ENCODE peak calls at places on chromosomes 7 and 10, in four cellular contexts. I, J, K and R are unnamed samples.
A peak's percentile ranks its signal among the peaks of the same experiment; 100 is the strongest.

GRCh38 chr7:46844486-46844885 is 737.4 kb downstream of the TNS3 start:
- DNase-seq in I (no peak), J (no peak), K (no peak), R (no peak)

GRCh38 chr7:40507166-40507565 is 372.4 kb downstream of the SUGCT start:
- DNase-seq in I (no peak), J (no peak), K (peak; percentile 36), R (peak; percentile 4)

GRCh38 chr7:16268821-16269768 is 152.2 kb downstream of the CRPPA start:
- DNase-seq in I (no peak), J (no peak), K (no peak), R (no peak)

GRCh38 chr7:83672157-83672556 is 23.2 kb upstream of the SEMA3E start:
- DNase-seq in I (peak; percentile 72), J (no peak), K (no peak), R (no peak)

GRCh38 chr7:77251519-77251819 is 51.9 kb upstream of the FGL2 start:
- DNase-seq in I (no peak), J (no peak), K (no peak), R (no peak)

GRCh38 chr10:91598211-91598981 is 34.5 kb downstream of the PPP1R3C start:
- DNase-seq in I (no peak), J (no peak), K (peak; percentile 83), R (no peak)

GRCh38 chr10:84829121-84829520 is 500.7 kb downstream of the CCSER2 start:
- DNase-seq in I (no peak), J (no peak), K (peak; percentile 7), R (no peak)

GRCh38 chr7:47782792-47783191 is 165.5 kb downstream of the PKD1L1 start:
- DNase-seq in I (no peak), J (no peak), K (no peak), R (no peak)

GRCh38 chr7:54985405-54986360 is 33.1 kb upstream of the EGFR start:
- DNase-seq in I (no peak), J (no peak), K (no peak), R (no peak)

GRCh38 chr7:93622036-93622714 is 47.7 kb upstream of the CALCR start:
- DNase-seq in I (peak; percentile 57), J (no peak), K (peak; percentile 71), R (no peak)

DNA sequence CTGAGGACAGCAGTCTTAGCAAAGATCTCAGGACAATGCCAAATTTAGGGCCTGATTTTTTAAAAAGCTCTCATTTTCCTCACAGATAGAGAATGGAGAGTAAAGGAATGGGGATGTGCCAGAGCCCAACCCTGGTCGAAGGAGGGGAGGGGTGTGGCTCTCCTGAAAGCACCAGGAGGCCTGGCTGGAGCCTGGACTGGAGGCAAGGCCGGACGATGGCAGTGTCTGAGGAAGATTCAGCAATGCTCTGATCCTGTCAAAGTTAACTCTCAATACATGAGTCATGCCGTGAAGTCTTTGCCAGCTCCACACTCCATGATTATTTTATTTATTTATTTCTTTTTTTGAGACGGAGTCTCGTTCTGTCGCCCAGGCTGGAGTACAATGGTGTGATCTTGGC is 108.3 kb downstream of the UPF2 start:
- DNase-seq in I (no peak), J (no peak), K (no peak), R (no peak)
- H3K36me3 ChIP-seq in I (peaks cover 3% of the 10 kb centered on the region), J (peaks cover 3% of the 10 kb centered on the region), K (peaks cover 17% of the 10 kb centered on the region), R (no peaks in the 10 kb centered on the region)

GRCh38 chr7:128831178-128831993 is 1.2 kb downstream of the FLNC start:
- DNase-seq in I (peak; percentile 75), J (no peak), K (no peak), R (no peak)
- H3K4me3 ChIP-seq in I (peak overlapping the region; percentile 53), J (no peak overlapping the region), K (no peak overlapping the region), R (peak overlapping the region; percentile 29)

GRCh38 chr7:150362989-150363769 is 5.4 kb upstream of the REPIN1 start:
- DNase-seq in I (peak; percentile 1), J (no peak), K (no peak), R (no peak)

GRCh38 chr7:150363872-150364271 is 4.8 kb upstream of the REPIN1 start:
- DNase-seq in I (no peak), J (no peak), K (peak; percentile 49), R (no peak)

GRCh38 chr7:150361402-150361801 is 7.2 kb upstream of the REPIN1 start:
- DNase-seq in I (peak; percentile 28), J (no peak), K (no peak), R (no peak)

GRCh38 chr7:150360682-150361058 is 8.0 kb upstream of the REPIN1 start:
- DNase-seq in I (no peak), J (no peak), K (no peak), R (no peak)

GRCh38 chr7:150361807-150362621 is 6.6 kb upstream of the REPIN1 start:
- DNase-seq in I (peak; percentile 5), J (no peak), K (no peak), R (no peak)
- H3K27ac ChIP-seq in I (no peak overlapping the region), J (no peak overlapping the region), K (no peak overlapping the region), R (no peak overlapping the region)

DNA sequence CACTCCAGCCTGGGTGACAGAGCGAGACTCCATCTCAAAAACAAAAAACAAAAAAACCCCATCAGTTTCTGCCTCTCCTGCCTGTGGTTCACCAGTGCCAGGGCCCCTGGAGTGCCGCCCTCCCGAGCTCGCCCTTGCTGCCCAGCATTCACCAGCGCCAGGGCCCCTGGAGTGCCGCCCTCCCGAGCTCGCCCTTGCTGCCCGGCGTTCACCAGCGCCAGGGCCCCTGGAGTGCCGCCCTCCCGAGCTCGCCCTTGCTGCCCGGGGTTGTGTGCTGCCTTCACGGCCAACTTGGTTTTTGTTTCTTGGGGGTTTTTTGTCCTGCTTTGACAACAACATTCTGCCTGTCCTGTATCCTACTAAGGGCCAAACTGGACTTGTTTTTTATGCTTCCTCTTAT is 13.2 kb upstream of the GET4 start:
- DNase-seq in I (no peak), J (no peak), K (no peak), R (no peak)
- H3K36me3 ChIP-seq in I (no peaks in the 10 kb centered on the region), J (peaks cover 33% of the 10 kb centered on the region), K (peaks cover 77% of the 10 kb centered on the region), R (peaks cover 39% of the 10 kb centered on the region)

DNA sequence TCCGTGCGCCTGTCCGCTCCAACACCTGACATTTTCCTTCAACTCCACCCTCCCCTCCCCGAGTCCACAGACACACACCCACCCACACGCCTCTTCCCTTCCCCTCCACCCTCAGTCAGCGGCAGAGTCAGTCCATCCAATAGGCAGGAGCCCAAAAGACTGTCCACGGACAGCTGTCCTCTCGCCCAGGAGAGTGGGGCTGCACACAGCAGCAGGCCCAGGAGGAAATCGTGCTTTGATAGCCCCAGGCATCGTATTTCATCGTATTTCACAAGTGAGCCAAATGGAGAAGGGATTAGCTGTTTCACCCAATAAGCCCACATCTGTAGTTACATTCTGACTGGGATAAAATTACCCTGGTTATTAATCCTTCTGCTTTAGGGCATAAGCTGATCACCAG is 285.1 kb downstream of the ZEB1 start:
- DNase-seq in I (no peak), J (no peak), K (peak; percentile 75), R (no peak)
- H3K4me3 ChIP-seq in I (no peak overlapping the region), J (no peak overlapping the region), K (peak overlapping the region; percentile 62), R (no peak overlapping the region)

GRCh38 chr10:124094419-124094785 is 1.0 kb upstream of the CHST15 start:
- DNase-seq in I (no peak), J (no peak), K (no peak), R (no peak)
- H3K27ac ChIP-seq in I (no peak overlapping the region), J (no peak overlapping the region), K (no peak overlapping the region), R (no peak overlapping the region)

GRCh38 chr7:102398543-102398942 is 2.4 kb downstream of the PRKRIP1 start:
- DNase-seq in I (no peak), J (no peak), K (no peak), R (no peak)
- H3K36me3 ChIP-seq in I (peaks cover 9% of the 10 kb centered on the region), J (peaks cover 21% of the 10 kb centered on the region), K (peaks cover 46% of the 10 kb centered on the region), R (peaks cover 4% of the 10 kb centered on the region)

GRCh38 chr10:113709221-113709838 is 29.6 kb downstream of the CASP7 start:
- DNase-seq in I (no peak), J (no peak), K (peak; percentile 90), R (no peak)

GRCh38 chr10:113713297-113713982 is 33.7 kb downstream of the CASP7 start:
- DNase-seq in I (no peak), J (no peak), K (no peak), R (no peak)

GRCh38 chr10:113711142-113711541 is 31.4 kb downstream of the CASP7 start:
- DNase-seq in I (peak; percentile 29), J (no peak), K (peak; percentile 87), R (no peak)

GRCh38 chr10:113712755-113713154 is 33.0 kb downstream of the CASP7 start:
- DNase-seq in I (peak; percentile 12), J (no peak), K (no peak), R (peak; percentile 31)

GRCh38 chr10:113712024-113712423 is 32.3 kb downstream of the CASP7 start:
- DNase-seq in I (no peak), J (no peak), K (no peak), R (no peak)
- H3K4me3 ChIP-seq in I (no peak overlapping the region), J (no peak overlapping the region), K (no peak overlapping the region), R (no peak overlapping the region)

GRCh38 chr7:124765401-124766352 is at the start of gene GPR37:
- DNase-seq in I (peak; percentile 84), J (no peak), K (peak; percentile 72), R (peak; percentile 52)

GRCh38 chr7:124761164-124761715 is 4.4 kb downstream of the GPR37 start:
- DNase-seq in I (no peak), J (no peak), K (no peak), R (no peak)

GRCh38 chr7:124764071-124764846 is 1.3 kb downstream of the GPR37 start:
- DNase-seq in I (peak; percentile 26), J (no peak), K (no peak), R (no peak)

GRCh38 chr7:124764847-124765400 is 668 bp downstream of the GPR37 start:
- DNase-seq in I (peak; percentile 62), J (no peak), K (peak; percentile 14), R (no peak)

GRCh38 chr7:124762611-124763143 is 2.9 kb downstream of the GPR37 start:
- DNase-seq in I (no peak), J (no peak), K (no peak), R (no peak)
- H3K27ac ChIP-seq in I (no peak overlapping the region), J (no peak overlapping the region), K (no peak overlapping the region), R (no peak overlapping the region)

GRCh38 chr7:6460990-6461584 is 13.3 kb upstream of the DAGLB start:
- DNase-seq in I (no peak), J (no peak), K (no peak), R (no peak)

GRCh38 chr7:6462094-6462493 is 14.3 kb upstream of the DAGLB start:
- DNase-seq in I (no peak), J (no peak), K (no peak), R (no peak)

GRCh38 chr7:6460303-6460702 is 12.5 kb upstream of the DAGLB start:
- DNase-seq in I (no peak), J (no peak), K (no peak), R (no peak)

DNA sequence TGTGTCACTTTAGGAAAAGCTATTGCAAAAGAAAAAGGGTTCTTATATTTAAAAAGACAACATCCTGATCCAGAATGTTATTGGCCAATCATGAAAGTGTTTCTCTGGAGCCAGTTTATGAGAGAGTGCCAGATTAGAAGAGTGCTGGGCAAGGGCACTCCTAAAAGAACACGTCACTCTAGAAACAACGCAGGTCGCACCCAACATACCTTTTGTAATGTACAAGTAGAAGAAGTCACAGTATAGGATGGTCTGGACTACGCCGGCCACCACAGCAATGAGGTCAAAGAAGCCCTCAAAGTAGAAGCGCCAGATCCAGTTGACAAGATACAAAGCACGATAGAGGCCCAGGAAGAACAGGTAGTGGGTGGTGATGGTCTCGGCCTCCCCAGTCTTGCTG is 18.1 kb upstream of the DAGLB start:
- DNase-seq in I (no peak), J (no peak), K (no peak), R (no peak)
- H3K36me3 ChIP-seq in I (peaks cover 19% of the 10 kb centered on the region), J (peaks cover 30% of the 10 kb centered on the region), K (peaks cover 80% of the 10 kb centered on the region), R (peaks cover 20% of the 10 kb centered on the region)